ENCODE peak calls at places on chromosomes 16 and 17, in eight cellular contexts. One of them, this sample, is unnamed.

GRCh38 chr16:75247249-75247648 is 4.2 kb downstream of the BCAR1 start:
- DNase-seq in hippocampal formation: peak; percentile 91
- DNase-seq in AG20443: no peak
- DNase-seq in A549: no peak
- DNase-seq in HS-5: no peak
- DNase-seq in activated T-cell treated with anti-CD3 and anti-CD28 coated beads for 24 hours: no peak
- DNase-seq in activated CD8-positive, alpha-beta T cell treated with anti-CD3 and anti-CD28 coated beads for 36 hours: no peak
- DNase-seq in central memory CD8-positive, alpha-beta T cell: no peak
- DNase-seq in this sample: no peak

GRCh38 chr17:30263552-30264333 is 28.0 kb downstream of the BLMH start:
- DNase-seq in hippocampal formation: no peak
- DNase-seq in AG20443: no peak
- DNase-seq in A549: no peak
- DNase-seq in HS-5: no peak
- DNase-seq in activated T-cell treated with anti-CD3 and anti-CD28 coated beads for 24 hours: no peak
- DNase-seq in activated CD8-positive, alpha-beta T cell treated with anti-CD3 and anti-CD28 coated beads for 36 hours: no peak
- DNase-seq in central memory CD8-positive, alpha-beta T cell: no peak
- DNase-seq in this sample: peak; percentile 79

GRCh38 chr17:72789711-72790110 is 302.8 kb downstream of the SLC39A11 start:
- DNase-seq in hippocampal formation: no peak
- DNase-seq in AG20443: no peak
- DNase-seq in A549: no peak
- DNase-seq in HS-5: no peak
- DNase-seq in activated T-cell treated with anti-CD3 and anti-CD28 coated beads for 24 hours: no peak
- DNase-seq in activated CD8-positive, alpha-beta T cell treated with anti-CD3 and anti-CD28 coated beads for 36 hours: no peak
- DNase-seq in central memory CD8-positive, alpha-beta T cell: no peak
- DNase-seq in this sample: no peak

GRCh38 chr16:79792952-79793351 is 192.4 kb upstream of the MAF start:
- DNase-seq in hippocampal formation: no peak
- DNase-seq in AG20443: no peak
- DNase-seq in A549: no peak
- DNase-seq in HS-5: no peak
- DNase-seq in activated T-cell treated with anti-CD3 and anti-CD28 coated beads for 24 hours: no peak
- DNase-seq in activated CD8-positive, alpha-beta T cell treated with anti-CD3 and anti-CD28 coated beads for 36 hours: no peak
- DNase-seq in central memory CD8-positive, alpha-beta T cell: no peak
- DNase-seq in this sample: no peak

GRCh38 chr16:17313085-17313611 is 157.6 kb downstream of the XYLT1 start:
- DNase-seq in hippocampal formation: no peak
- DNase-seq in AG20443: peak; percentile 59
- DNase-seq in A549: no peak
- DNase-seq in HS-5: no peak
- DNase-seq in activated T-cell treated with anti-CD3 and anti-CD28 coated beads for 24 hours: no peak
- DNase-seq in activated CD8-positive, alpha-beta T cell treated with anti-CD3 and anti-CD28 coated beads for 36 hours: no peak
- DNase-seq in central memory CD8-positive, alpha-beta T cell: no peak
- DNase-seq in this sample: no peak

GRCh38 chr16:27969574-27969973 is 93.9 kb downstream of the GSG1L start:
- DNase-seq in hippocampal formation: no peak
- DNase-seq in AG20443: no peak
- DNase-seq in A549: no peak
- DNase-seq in HS-5: peak; percentile 5
- DNase-seq in activated T-cell treated with anti-CD3 and anti-CD28 coated beads for 24 hours: no peak
- DNase-seq in activated CD8-positive, alpha-beta T cell treated with anti-CD3 and anti-CD28 coated beads for 36 hours: no peak
- DNase-seq in central memory CD8-positive, alpha-beta T cell: no peak
- DNase-seq in this sample: no peak

GRCh38 chr16:782766-783403 is 5.3 kb downstream of the RPUSD1 start:
- DNase-seq in hippocampal formation: no peak
- DNase-seq in AG20443: no peak
- DNase-seq in A549: no peak
- DNase-seq in HS-5: no peak
- DNase-seq in activated T-cell treated with anti-CD3 and anti-CD28 coated beads for 24 hours: no peak
- DNase-seq in activated CD8-positive, alpha-beta T cell treated with anti-CD3 and anti-CD28 coated beads for 36 hours: no peak
- DNase-seq in central memory CD8-positive, alpha-beta T cell: no peak
- DNase-seq in this sample: no peak

GRCh38 chr17:79997004-79997673 is 38.5 kb downstream of the TBC1D16 start:
- DNase-seq in hippocampal formation: no peak
- DNase-seq in AG20443: no peak
- DNase-seq in A549: no peak
- DNase-seq in HS-5: no peak
- DNase-seq in activated T-cell treated with anti-CD3 and anti-CD28 coated beads for 24 hours: peak; percentile 61
- DNase-seq in activated CD8-positive, alpha-beta T cell treated with anti-CD3 and anti-CD28 coated beads for 36 hours: peak; percentile 89
- DNase-seq in central memory CD8-positive, alpha-beta T cell: peak; percentile 59
- DNase-seq in this sample: no peak

GRCh38 chr16:67391424-67392300 is 1.6 kb downstream of the TPPP3 start:
- DNase-seq in hippocampal formation: peak; percentile 98
- DNase-seq in AG20443: peak; percentile 40
- DNase-seq in A549: no peak
- DNase-seq in HS-5: no peak
- DNase-seq in activated T-cell treated with anti-CD3 and anti-CD28 coated beads for 24 hours: no peak
- DNase-seq in activated CD8-positive, alpha-beta T cell treated with anti-CD3 and anti-CD28 coated beads for 36 hours: no peak
- DNase-seq in central memory CD8-positive, alpha-beta T cell: no peak
- DNase-seq in this sample: no peak

GRCh38 chr17:27743288-27743885 is 56.9 kb downstream of the NOS2 start:
- DNase-seq in hippocampal formation: no peak
- DNase-seq in AG20443: no peak
- DNase-seq in A549: no peak
- DNase-seq in HS-5: no peak
- DNase-seq in activated T-cell treated with anti-CD3 and anti-CD28 coated beads for 24 hours: no peak
- DNase-seq in activated CD8-positive, alpha-beta T cell treated with anti-CD3 and anti-CD28 coated beads for 36 hours: no peak
- DNase-seq in central memory CD8-positive, alpha-beta T cell: no peak
- DNase-seq in this sample: no peak

GRCh38 chr17:61234102-61234750 is 165.4 kb upstream of the TBX2 start:
- DNase-seq in hippocampal formation: no peak
- DNase-seq in AG20443: no peak
- DNase-seq in A549: no peak
- DNase-seq in HS-5: no peak
- DNase-seq in activated T-cell treated with anti-CD3 and anti-CD28 coated beads for 24 hours: no peak
- DNase-seq in activated CD8-positive, alpha-beta T cell treated with anti-CD3 and anti-CD28 coated beads for 36 hours: no peak
- DNase-seq in central memory CD8-positive, alpha-beta T cell: no peak
- DNase-seq in this sample: no peak

GRCh38 chr17:77572851-77573250 is 385.7 kb upstream of the TNRC6C start:
- DNase-seq in hippocampal formation: no peak
- DNase-seq in AG20443: no peak
- DNase-seq in A549: no peak
- DNase-seq in HS-5: no peak
- DNase-seq in activated T-cell treated with anti-CD3 and anti-CD28 coated beads for 24 hours: no peak
- DNase-seq in activated CD8-positive, alpha-beta T cell treated with anti-CD3 and anti-CD28 coated beads for 36 hours: no peak
- DNase-seq in central memory CD8-positive, alpha-beta T cell: no peak
- DNase-seq in this sample: no peak

GRCh38 chr16:85557083-85557975 is 55.8 kb upstream of the GSE1 start:
- DNase-seq in hippocampal formation: no peak
- DNase-seq in AG20443: no peak
- DNase-seq in A549: peak; percentile 63
- DNase-seq in HS-5: no peak
- DNase-seq in activated T-cell treated with anti-CD3 and anti-CD28 coated beads for 24 hours: no peak
- DNase-seq in activated CD8-positive, alpha-beta T cell treated with anti-CD3 and anti-CD28 coated beads for 36 hours: peak; percentile 73
- DNase-seq in central memory CD8-positive, alpha-beta T cell: no peak
- DNase-seq in this sample: peak; percentile 51

GRCh38 chr17:63826468-63827001 is 696 bp upstream of the PSMC5 start:
- DNase-seq in hippocampal formation: no peak
- DNase-seq in AG20443: peak; percentile 36
- DNase-seq in A549: no peak
- DNase-seq in HS-5: no peak
- DNase-seq in activated T-cell treated with anti-CD3 and anti-CD28 coated beads for 24 hours: no peak
- DNase-seq in activated CD8-positive, alpha-beta T cell treated with anti-CD3 and anti-CD28 coated beads for 36 hours: peak; percentile 27
- DNase-seq in central memory CD8-positive, alpha-beta T cell: no peak
- DNase-seq in this sample: peak; percentile 59

GRCh38 chr16:9090101-9090959 is 1.1 kb upstream of the HAPSTR1 start:
- DNase-seq in hippocampal formation: no peak
- DNase-seq in AG20443: peak; percentile 28
- DNase-seq in A549: no peak
- DNase-seq in HS-5: no peak
- DNase-seq in activated T-cell treated with anti-CD3 and anti-CD28 coated beads for 24 hours: peak; percentile 32
- DNase-seq in activated CD8-positive, alpha-beta T cell treated with anti-CD3 and anti-CD28 coated beads for 36 hours: peak; percentile 64
- DNase-seq in central memory CD8-positive, alpha-beta T cell: peak; percentile 28
- DNase-seq in this sample: no peak

GRCh38 chr16:48218473-48218872 is 25.6 kb upstream of the LONP2 start:
- DNase-seq in hippocampal formation: no peak
- DNase-seq in AG20443: no peak
- DNase-seq in A549: no peak
- DNase-seq in HS-5: no peak
- DNase-seq in activated T-cell treated with anti-CD3 and anti-CD28 coated beads for 24 hours: no peak
- DNase-seq in activated CD8-positive, alpha-beta T cell treated with anti-CD3 and anti-CD28 coated beads for 36 hours: no peak
- DNase-seq in central memory CD8-positive, alpha-beta T cell: no peak
- DNase-seq in this sample: no peak